ENCODE peak calls at places on chromosomes 3 and 15, in five cellular contexts. O is K562, M is GM12891, Y is SK-N-SH, I is H1. V is an unnamed sample.

GRCh38 chr15:97504031-97504430 is 456.5 kb upstream of the ARRDC4 start:
- DNase-seq in O (no peak), M (no peak), Y (no peak), I (no peak), V (no peak)

GRCh38 chr3:184361532-184361931 is at the start of the genes CLCN2 and POLR2H:
- DNase-seq in O (peak), M (no peak), Y (peak), I (peak), V (no peak)

GRCh38 chr3:129793947-129794318 is 99.6 kb downstream of the TMCC1 start:
- DNase-seq in O (no peak), M (no peak), Y (peak), I (no peak), V (no peak)

GRCh38 chr15:65868546-65869126 is 655 bp upstream of the RAB11A start:
- DNase-seq in O (peak), M (no peak), Y (peak), I (no peak), V (no peak)

GRCh38 chr15:25783607-25784131 is 79.5 kb downstream of the ATP10A start:
- DNase-seq in O (peak), M (no peak), Y (no peak), I (peak), V (no peak)

GRCh38 chr3:187902938-187903337 is 157.7 kb upstream of the BCL6 start:
- DNase-seq in O (no peak), M (no peak), Y (no peak), I (no peak), V (no peak)

GRCh38 chr3:23183731-23184130 is 19.4 kb upstream of the UBE2E2 start:
- DNase-seq in O (no peak), M (no peak), Y (peak), I (peak), V (no peak)

GRCh38 chr3:147418352-147418751 is 9.2 kb downstream of the ZIC1 start:
- DNase-seq in O (no peak), M (no peak), Y (no peak), I (no peak), V (no peak)

GRCh38 chr3:179942560-179943075 is 94.1 kb downstream of the PEX5L start:
- DNase-seq in O (no peak), M (no peak), Y (no peak), I (no peak), V (no peak)

GRCh38 chr3:107271787-107272387 is 105.4 kb upstream of the CCDC54 start:
- DNase-seq in O (peak), M (no peak), Y (peak), I (no peak), V (no peak)

GRCh38 chr3:141876891-141877561 is 583 bp downstream of the ATP1B3 start:
- DNase-seq in O (peak), M (peak), Y (peak), I (no peak), V (no peak)

GRCh38 chr15:42511010-42511396 is 15.6 kb downstream of the SNAP23 start:
- DNase-seq in O (no peak), M (no peak), Y (no peak), I (no peak), V (no peak)

GRCh38 chr3:170760174-170760526 is 109.8 kb downstream of the RPL22L1 start:
- DNase-seq in O (no peak), M (no peak), Y (no peak), I (no peak), V (no peak)

GRCh38 chr15:61768131-61768530 is 292.1 kb downstream of the VPS13C start:
- DNase-seq in O (no peak), M (no peak), Y (no peak), I (no peak), V (no peak)

GRCh38 chr3:128416578-128417150 is 50.0 kb downstream of the DNAJB8 start:
- DNase-seq in O (peak), M (no peak), Y (peak), I (no peak), V (no peak)

DNA sequence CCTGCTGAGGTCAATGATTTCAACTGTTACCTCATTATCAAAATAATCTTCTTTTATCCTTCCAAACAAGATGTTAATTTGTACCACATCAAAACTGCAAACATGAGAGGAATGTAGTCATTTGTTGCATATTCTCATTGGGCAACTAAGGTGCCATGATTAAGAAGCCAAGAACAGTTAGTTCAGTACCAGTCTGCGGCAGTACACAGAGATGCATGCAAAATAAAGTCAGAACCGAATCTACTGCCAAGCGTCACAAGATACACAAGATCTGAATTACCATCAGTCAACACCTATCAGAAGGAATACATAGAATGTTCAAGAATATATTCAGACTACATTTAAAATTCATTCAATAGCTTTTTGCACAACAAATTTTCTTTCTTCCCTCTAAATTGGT is 127.6 kb upstream of the SPATA12 start:
- DNase-seq in O (no peak), M (no peak), Y (no peak), I (no peak), V (no peak)
- TF ChIP-seq TAF1 in O (no peak), M (no peak), Y (no peak), I (no peak), V (no peak)

DNA sequence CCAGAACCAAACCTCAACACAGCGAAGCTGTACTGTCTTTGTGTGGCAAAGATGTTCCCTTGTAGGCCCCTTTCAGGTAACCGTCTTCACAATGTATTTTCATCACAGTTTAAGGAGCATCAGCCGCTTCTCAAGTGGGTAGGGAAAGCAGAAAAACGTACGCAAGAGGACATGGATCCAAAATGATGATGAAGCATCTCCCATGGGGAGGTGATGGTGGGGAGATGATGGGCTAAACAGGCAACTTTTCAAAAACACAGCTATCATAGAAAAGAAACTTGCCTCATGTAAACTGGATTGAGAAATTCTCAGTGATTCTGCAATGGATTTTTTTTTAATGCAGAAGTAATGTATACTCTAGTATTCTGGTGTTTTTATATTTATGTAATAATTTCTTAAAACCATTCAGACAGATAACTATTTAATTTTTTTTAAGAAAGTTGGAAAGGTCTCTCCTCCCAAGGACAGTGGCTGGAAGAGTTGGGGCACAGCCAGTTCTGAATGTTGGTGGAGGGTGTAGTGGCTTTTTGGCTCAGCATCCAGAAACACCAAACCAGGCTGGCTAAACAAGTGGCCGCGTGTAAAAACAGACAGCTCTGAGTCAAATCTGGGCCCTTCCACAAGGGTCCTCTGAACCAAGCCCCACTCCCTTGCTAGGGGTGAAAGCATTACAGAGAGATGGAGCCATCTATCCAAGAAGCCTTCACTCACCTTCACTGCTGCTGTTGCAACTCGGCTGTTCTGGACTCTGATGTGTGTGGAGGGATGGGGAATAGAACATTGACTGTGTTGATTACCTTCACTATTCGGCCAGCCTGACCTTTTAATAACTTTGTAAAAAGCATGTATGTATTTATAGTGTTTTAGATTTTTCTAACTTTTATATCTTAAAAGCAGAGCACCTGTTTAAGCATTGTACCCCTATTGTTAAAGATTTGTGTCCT is 60.0 kb downstream of the AAGAB start:
- DNase-seq in O (no peak), M (no peak), Y (no peak), I (peak), V (no peak)
- TF ChIP-seq TAF1 in O (no peak), M (no peak), Y (no peak), I (no peak), V (no peak)

GRCh38 chr15:91268510-91268909 is 168.5 kb downstream of the SV2B start:
- DNase-seq in O (peak), M (no peak), Y (peak), I (peak), V (no peak)
- TF ChIP-seq TAF1 in O (no peak), M (no peak), Y (no peak), I (no peak), V (no peak)

GRCh38 chr3:133293397-133294107 is 106.3 kb upstream of the BFSP2 start:
- DNase-seq in O (no peak), M (no peak), Y (peak), I (no peak), V (no peak)
- TF ChIP-seq TAF1 in O (no peak), M (no peak), Y (no peak), I (no peak), V (no peak)